ENCODE peak calls at places on chromosomes 3 and 15, in five cellular contexts. B is endothelial cell of umbilical vein, U is fibroblast of the aortic adventitia, I is HCT116, Y is AG10803. E is an unnamed sample.

GRCh38 chr3:42036483-42036823 is 54.7 kb upstream of the TRAK1 start:
- DNase-seq in U (peak), Y (peak), I (no peak), B (peak), E (no peak)

GRCh38 chr3:64311424-64311920 is 86.2 kb upstream of the PRICKLE2 start:
- DNase-seq in U (peak), B (peak), I (no peak), Y (peak), E (no peak)

GRCh38 chr3:59563072-59563605 is 513.3 kb upstream of the CFAP20DC start:
- DNase-seq in Y (no peak), B (no peak), U (no peak), I (no peak), E (no peak)

GRCh38 chr3:169383770-169384169 is 279.7 kb downstream of the MECOM start:
- DNase-seq in B (no peak), U (no peak), Y (no peak), I (no peak), E (no peak)

GRCh38 chr3:25587526-25587925 is 77.2 kb downstream of the TOP2B start:
- DNase-seq in U (no peak), I (no peak), B (no peak), Y (no peak), E (no peak)

GRCh38 chr3:4977001-4977888 is 2.0 kb upstream of the BHLHE40 start:
- DNase-seq in B (peak), I (no peak), Y (peak), U (peak), E (no peak)

GRCh38 chr3:27095588-27096222 is 273.5 kb downstream of the NEK10 start:
- DNase-seq in B (no peak), I (no peak), Y (no peak), U (peak), E (no peak)

GRCh38 chr3:177553012-177553411 is 355.7 kb upstream of the TBL1XR1 start:
- DNase-seq in Y (no peak), U (no peak), B (no peak), I (no peak), E (no peak)

GRCh38 chr15:38129531-38130199 is 123.0 kb upstream of the SPRED1 start:
- DNase-seq in I (no peak), U (peak), B (peak), Y (peak), E (no peak)

GRCh38 chr3:124764746-124765145 is 34.5 kb downstream of the UMPS start:
- DNase-seq in I (no peak), Y (no peak), U (no peak), B (no peak), E (no peak)

GRCh38 chr3:42177801-42178150 is 86.6 kb downstream of the TRAK1 start:
- DNase-seq in U (no peak), Y (no peak), I (no peak), B (no peak), E (no peak)

GRCh38 chr3:30231277-30232141 is 374.9 kb upstream of the TGFBR2 start:
- DNase-seq in Y (peak), I (no peak), U (peak), B (peak), E (no peak)

GRCh38 chr3:107589454-107589853 is 66.7 kb downstream of the BBX start:
- DNase-seq in Y (no peak), I (no peak), U (no peak), B (no peak), E (no peak)

GRCh38 chr3:58835075-58835474 is 168.5 kb upstream of the FAM3D start:
- DNase-seq in Y (peak), I (no peak), B (no peak), U (peak), E (no peak)

GRCh38 chr3:119580148-119580760 is 962 bp downstream of the ADPRH start:
- DNase-seq in U (no peak), B (no peak), Y (peak), I (no peak), E (no peak)

GRCh38 chr15:49645937-49646336 is 25.1 kb downstream of the DTWD1 start:
- DNase-seq in B (peak), I (no peak), U (peak), Y (peak), E (peak)

GRCh38 chr15:57591822-57592367 is at the start of gene MYZAP:
- DNase-seq in I (no peak), B (peak), U (no peak), Y (no peak), E (no peak)

GRCh38 chr3:172323894-172324590 is 124.2 kb downstream of the GHSR start:
- DNase-seq in U (peak), I (no peak), B (no peak), Y (peak), E (no peak)

GRCh38 chr3:14214764-14215163 is 36.1 kb downstream of the LSM3 start:
- DNase-seq in U (no peak), Y (no peak), B (no peak), I (no peak), E (no peak)

GRCh38 chr3:65402597-65402996 is 636.1 kb downstream of the MAGI1 start:
- DNase-seq in I (no peak), B (no peak), Y (peak), U (peak), E (no peak)

GRCh38 chr3:130906374-130906995 is 12.6 kb downstream of the ATP2C1 start:
- DNase-seq in I (no peak), U (peak), B (no peak), Y (no peak), E (peak)

GRCh38 chr3:190495796-190496195 is 18.1 kb upstream of the IL1RAP start:
- DNase-seq in U (no peak), I (no peak), B (no peak), Y (no peak), E (no peak)

GRCh38 chr3:52775877-52776276 is 1.5 kb upstream of the ITIH1 start:
- DNase-seq in I (no peak), U (no peak), B (no peak), Y (no peak), E (no peak)

GRCh38 chr3:66039590-66039887 is 821 bp upstream of the MAGI1 start:
- DNase-seq in Y (peak), B (peak), U (peak), I (no peak), E (no peak)

GRCh38 chr3:197417451-197417850 is 119.0 kb upstream of the DLG1 start:
- DNase-seq in B (no peak), U (peak), Y (peak), I (no peak), E (no peak)

GRCh38 chr3:24258260-24258659 is 236.4 kb downstream of the THRB start:
- DNase-seq in Y (no peak), I (no peak), U (no peak), B (no peak), E (no peak)

GRCh38 chr3:12590096-12590495 is 33.2 kb downstream of the MKRN2 start:
- DNase-seq in I (no peak), U (no peak), B (no peak), Y (no peak), E (no peak)

GRCh38 chr3:195809291-195809785 is 2.4 kb downstream of the MUC4 start:
- DNase-seq in Y (no peak), B (no peak), U (no peak), I (no peak), E (no peak)

GRCh38 chr15:75249726-75250125 is 8.4 kb upstream of the GOLGA6C start:
- DNase-seq in B (no peak), Y (no peak), U (no peak), I (no peak), E (no peak)

GRCh38 chr3:188440563-188440962 is 286.6 kb downstream of the LPP start:
- DNase-seq in B (no peak), Y (no peak), U (no peak), I (no peak), E (no peak)

GRCh38 chr3:38627956-38628355 is 21.5 kb downstream of the SCN5A start:
- DNase-seq in B (peak), U (no peak), I (no peak), Y (no peak), E (no peak)
- TF ChIP-seq CTCF in B (peak), U (peak), I (peak), Y (peak), E (peak)

DNA sequence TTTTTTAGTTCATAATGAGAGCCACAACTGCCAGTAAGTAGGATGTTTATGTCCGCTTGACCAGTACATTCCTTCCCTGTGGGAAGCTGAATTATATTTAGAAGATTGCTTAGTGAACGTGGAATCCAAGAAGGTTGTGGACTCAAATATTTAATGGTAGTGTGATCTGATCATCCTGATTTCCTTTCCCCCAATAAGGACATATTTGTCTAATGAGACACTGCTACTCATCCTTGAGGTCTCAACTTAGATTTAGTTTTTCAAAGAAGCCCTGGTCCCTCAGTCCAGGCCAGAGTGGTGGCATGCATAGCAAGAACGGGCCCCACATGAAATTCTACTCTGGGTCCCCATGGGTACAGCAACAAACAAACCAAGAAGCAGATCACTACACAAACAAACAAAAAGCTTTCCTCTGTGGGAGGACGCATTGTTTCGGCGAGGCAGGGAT is 60.8 kb downstream of the USP13 start:
- DNase-seq in B (no peak), I (no peak), U (no peak), Y (peak), E (peak)
- H3K4me3 ChIP-seq in B (no peak), I (no peak), U (no peak), Y (no peak), E (no peak)

DNA sequence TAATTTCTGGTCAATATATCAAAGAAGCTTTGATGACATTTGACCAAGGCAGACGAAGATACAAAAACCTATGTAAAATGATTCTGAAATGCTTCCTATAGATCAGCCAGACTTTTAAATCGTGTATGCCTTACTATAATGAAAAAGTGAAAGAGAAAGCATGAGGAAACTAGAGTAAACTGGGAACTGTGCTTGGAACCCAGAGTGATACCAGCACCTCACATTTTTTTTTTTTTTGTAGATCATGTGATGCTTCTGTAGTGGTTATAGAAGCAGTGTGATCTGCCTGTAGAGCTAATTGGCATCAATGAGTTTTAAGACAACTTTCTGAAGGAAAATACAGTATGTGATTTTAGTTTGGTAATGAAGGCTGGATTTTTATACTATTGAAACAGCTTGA is 150.7 kb downstream of the NLGN1 start:
- DNase-seq in I (no peak), Y (peak), B (no peak), U (no peak), E (no peak)
- TF ChIP-seq CTCF in I (no peak), Y (no peak), B (no peak), U (no peak), E (no peak)

GRCh38 chr3:99413504-99413903 is 224.9 kb upstream of the COL8A1 start:
- DNase-seq in Y (peak), B (peak), U (peak), I (no peak), E (no peak)
- H3K4me3 ChIP-seq in Y (no peak), B (no peak), U (no peak), I (no peak), E (no peak)

GRCh38 chr3:106276755-106277612 is 408.2 kb upstream of the CBLB start:
- DNase-seq in Y (no peak), U (no peak), I (no peak), B (no peak), E (no peak)
- TF ChIP-seq CTCF in Y (no peak), U (no peak), I (no peak), B (no peak), E (no peak)

GRCh38 chr3:57060089-57060829 is at the start of gene SPATA12:
- DNase-seq in U (peak), B (peak), I (peak), Y (peak), E (no peak)
- H3K4me3 ChIP-seq in U (peak), B (no peak), I (peak), Y (no peak), E (no peak)

DNA sequence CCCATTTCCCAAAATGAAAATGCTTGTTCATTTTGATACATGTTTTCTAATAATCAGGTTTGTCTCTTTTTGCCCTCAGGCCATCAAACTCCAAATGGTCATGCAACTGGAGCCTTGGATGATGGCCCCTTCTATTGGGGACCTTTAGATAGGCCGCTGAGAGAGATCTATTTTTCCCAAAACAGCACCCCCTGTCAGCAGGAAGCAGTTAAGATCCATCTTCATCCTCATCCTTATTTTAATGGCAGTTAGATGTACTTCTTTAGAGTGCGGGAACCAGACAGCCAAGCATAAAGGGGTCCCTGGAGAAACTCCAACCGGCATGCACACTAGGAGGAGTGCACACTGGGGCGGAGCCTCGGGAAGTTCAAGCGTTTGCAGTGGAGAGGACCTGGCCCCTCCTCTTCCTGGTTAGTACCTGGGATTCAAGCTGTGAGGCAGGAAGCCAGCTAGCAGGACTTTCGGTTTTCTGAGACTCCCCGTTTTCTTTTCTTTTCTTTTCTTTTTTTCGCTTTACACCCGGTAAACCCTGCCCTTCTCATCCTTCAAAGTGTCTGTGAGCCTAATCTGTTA is 31.9 kb upstream of the STRIT1 start:
- DNase-seq in U (no peak), I (no peak), B (no peak), Y (no peak), E (no peak)
- TF ChIP-seq CTCF in U (no peak), I (peak), B (no peak), Y (peak), E (no peak)

DNA sequence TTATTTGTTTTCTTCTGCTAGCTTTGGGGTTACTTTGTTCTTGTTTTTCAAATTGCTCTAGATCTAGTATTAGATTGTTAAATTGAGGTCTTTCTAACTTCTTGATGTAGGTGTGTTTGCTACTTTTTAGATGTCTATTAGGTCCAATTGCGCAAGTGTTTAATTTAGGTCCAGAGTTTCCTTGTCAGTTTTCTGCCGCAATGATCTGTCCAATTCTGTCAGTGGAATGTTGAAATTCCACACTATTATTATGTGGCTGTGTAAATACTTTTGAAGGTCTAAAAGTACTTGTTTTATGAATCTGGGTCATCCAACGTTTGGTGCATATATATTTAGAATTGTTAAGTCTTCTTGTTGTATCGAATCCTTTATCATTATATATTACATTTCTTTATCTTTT is 324.4 kb upstream of the SGO1 start:
- DNase-seq in I (no peak), U (no peak), B (no peak), Y (no peak), E (no peak)
- H3K4me3 ChIP-seq in I (no peak), U (no peak), B (no peak), Y (no peak), E (no peak)

GRCh38 chr3:151305081-151305777 is 11.4 kb downstream of the GPR87 start:
- DNase-seq in B (no peak), I (peak), U (peak), Y (peak), E (peak)

GRCh38 chr3:151307583-151307982 is 9.0 kb downstream of the GPR87 start:
- DNase-seq in U (no peak), Y (no peak), I (no peak), B (no peak), E (no peak)

GRCh38 chr3:151307131-151307530 is 9.5 kb downstream of the GPR87 start:
- DNase-seq in B (no peak), U (no peak), Y (no peak), I (no peak), E (no peak)

GRCh38 chr3:151306168-151306810 is 10.3 kb downstream of the GPR87 start:
- DNase-seq in I (no peak), Y (no peak), B (no peak), U (no peak), E (no peak)

GRCh38 chr3:151305778-151306157 is 10.9 kb downstream of the GPR87 start:
- DNase-seq in U (no peak), B (no peak), Y (peak), I (no peak), E (no peak)
- TF ChIP-seq CTCF in U (no peak), B (no peak), Y (no peak), I (no peak), E (no peak)

GRCh38 chr3:28240440-28240839 is 979 bp upstream of the CMC1 start:
- DNase-seq in U (no peak), I (no peak), Y (no peak), B (peak), E (no peak)
- H3K4me3 ChIP-seq in U (no peak), I (peak), Y (no peak), B (no peak), E (peak)

E was measured in LNCaP clone FGC.